ENCODE peak calls at places on chromosome 11, in eight cellular contexts. G is endothelial cell, W is fibroblast of mammary gland, S is OCI-LY7, N is IMR-90, E is right atrium auricular region, M is fibroblast of lung, P is cardiac fibroblast. R is an unnamed sample.

GRCh38 chr11:64560139-64560771 is 30.8 kb upstream of the SLC22A12 start:
- DNase-seq in E (no peak), M (no peak), P (no peak), W (no peak), S (no peak), G (no peak), N (no peak), R (no peak)

GRCh38 chr11:65637794-65638317 is at the start of gene SIPA1:
- DNase-seq in N (peak), P (peak), E (peak), G (peak), M (peak), S (peak), W (peak), R (peak)

GRCh38 chr11:38476808-38477565 is 1879.0 kb upstream of the RAG2 start:
- DNase-seq in W (no peak), M (peak), E (no peak), G (no peak), P (no peak), S (no peak), N (no peak), R (no peak)

GRCh38 chr11:93579187-93579773 is 36.1 kb upstream of the SMCO4 start:
- DNase-seq in E (no peak), N (no peak), G (no peak), W (peak), M (no peak), P (no peak), S (no peak), R (no peak)

GRCh38 chr11:47189100-47189834 is 3.0 kb upstream of the PACSIN3 start:
- DNase-seq in M (peak), N (peak), E (no peak), G (no peak), W (peak), S (no peak), P (peak), R (no peak)

GRCh38 chr11:100550910-100551309 is 136.2 kb upstream of the ARHGAP42 start:
- DNase-seq in S (no peak), P (no peak), M (no peak), G (no peak), W (no peak), E (no peak), N (no peak), R (no peak)

GRCh38 chr11:102599642-102600261 is 25.4 kb downstream of the MMP20 start:
- DNase-seq in N (peak), E (no peak), M (peak), S (no peak), W (peak), P (peak), G (no peak), R (peak)

GRCh38 chr11:124915541-124916369 is 3.3 kb upstream of the HEPN1 start:
- DNase-seq in W (peak), M (peak), E (no peak), G (no peak), N (peak), S (no peak), P (no peak), R (no peak)

GRCh38 chr11:17633987-17634775 is 85.2 kb upstream of the MYOD1 start:
- DNase-seq in E (no peak), G (no peak), W (no peak), M (no peak), S (no peak), N (no peak), P (no peak), R (no peak)

GRCh38 chr11:12285811-12286222 is 91.6 kb upstream of the PARVA start:
- DNase-seq in N (peak), M (peak), G (no peak), P (no peak), W (no peak), E (peak), S (no peak), R (no peak)

GRCh38 chr11:128669491-128669890 is 24.4 kb upstream of the FLI1 start:
- DNase-seq in P (peak), M (peak), S (no peak), G (no peak), E (no peak), N (peak), W (peak), R (no peak)

GRCh38 chr11:72227316-72228228 is 3.0 kb downstream of the INPPL1 start:
- DNase-seq in S (no peak), P (no peak), N (peak), W (peak), G (no peak), E (no peak), M (peak), R (peak)

GRCh38 chr11:108289699-108290098 is 66.8 kb downstream of the ATM start:
- DNase-seq in N (no peak), M (no peak), G (no peak), S (peak), P (no peak), W (no peak), E (no peak), R (no peak)

GRCh38 chr11:8028766-8029165 is 41.6 kb downstream of the EIF3F start:
- DNase-seq in W (no peak), P (no peak), M (no peak), N (no peak), E (peak), S (no peak), G (no peak), R (no peak)

GRCh38 chr11:7632211-7632610 is 41.1 kb downstream of the CYB5R2 start:
- DNase-seq in G (no peak), N (no peak), M (no peak), E (no peak), S (no peak), W (peak), P (no peak), R (no peak)

GRCh38 chr11:2515401-2516275 is 70.8 kb downstream of the KCNQ1 start:
- DNase-seq in W (no peak), P (no peak), M (no peak), S (no peak), N (no peak), E (peak), G (peak), R (no peak)

GRCh38 chr11:94134651-94135512 is 6.2 kb downstream of the PANX1 start:
- DNase-seq in P (peak), G (no peak), S (no peak), E (peak), W (peak), N (peak), M (peak), R (no peak)

GRCh38 chr11:33690290-33691050 is 10.2 kb downstream of the C11orf91 start:
- DNase-seq in G (no peak), M (peak), P (peak), N (peak), W (peak), S (no peak), E (peak), R (no peak)

GRCh38 chr11:58498464-58498863 is 9.4 kb downstream of the OR5B21 start:
- DNase-seq in E (no peak), W (no peak), N (no peak), S (peak), M (peak), G (no peak), P (no peak), R (no peak)

GRCh38 chr11:2912498-2912897 is 16.7 kb downstream of the PHLDA2 start:
- DNase-seq in N (peak), P (peak), E (no peak), M (peak), G (no peak), S (no peak), W (peak), R (no peak)

GRCh38 chr11:105673089-105673488 is 63.2 kb downstream of the GRIA4 start:
- DNase-seq in E (no peak), G (peak), P (peak), W (peak), N (peak), M (peak), S (peak), R (no peak)

GRCh38 chr11:2891291-2891690 is 5.7 kb upstream of the CDKN1C start:
- DNase-seq in P (no peak), M (no peak), S (no peak), N (no peak), G (no peak), W (no peak), E (no peak), R (no peak)

GRCh38 chr11:20363500-20364411 is at the start of gene HTATIP2:
- DNase-seq in E (peak), M (peak), N (peak), S (no peak), G (peak), P (peak), W (no peak), R (peak)

GRCh38 chr11:46112961-46113617 is 8.2 kb downstream of the PHF21A start:
- DNase-seq in P (peak), E (no peak), W (peak), S (peak), G (no peak), M (peak), N (peak), R (peak)

GRCh38 chr11:83033367-83033766 is 38.3 kb downstream of the RAB30 start:
- DNase-seq in E (no peak), N (no peak), W (no peak), M (no peak), P (no peak), G (no peak), S (no peak), R (no peak)

GRCh38 chr11:2672553-2673249 is 27.1 kb downstream of the KCNQ1OT1 start:
- DNase-seq in E (peak), P (no peak), M (no peak), W (no peak), G (no peak), N (no peak), S (no peak), R (no peak)

GRCh38 chr11:8809185-8809584 is 101.8 kb upstream of the AKIP1 start:
- DNase-seq in G (no peak), W (no peak), N (no peak), P (no peak), S (no peak), E (no peak), M (peak), R (no peak)

GRCh38 chr11:19827399-19828135 is 114.9 kb downstream of the NAV2 start:
- DNase-seq in P (no peak), G (no peak), S (peak), M (no peak), E (no peak), W (peak), N (no peak), R (no peak)

GRCh38 chr11:99370557-99371200 is 349.9 kb downstream of the CNTN5 start:
- DNase-seq in N (peak), E (no peak), P (peak), M (peak), W (peak), S (no peak), G (no peak), R (no peak)

GRCh38 chr11:7665473-7666291 is 7.6 kb downstream of the CYB5R2 start:
- DNase-seq in N (peak), G (peak), M (peak), W (peak), S (peak), E (peak), P (peak), R (peak)

GRCh38 chr11:3046641-3047040 is 10.6 kb downstream of the CARS1 start:
- DNase-seq in E (no peak), S (no peak), P (no peak), W (no peak), G (no peak), N (no peak), M (peak), R (no peak)

GRCh38 chr11:68992743-68993255 is 12.0 kb upstream of the MRGPRD start:
- DNase-seq in G (no peak), W (no peak), E (no peak), S (no peak), M (no peak), P (no peak), N (no peak), R (no peak)

GRCh38 chr11:130876100-130876499 is 40.2 kb downstream of the SNX19 start:
- DNase-seq in P (no peak), S (no peak), M (no peak), E (no peak), G (no peak), W (no peak), N (no peak), R (no peak)

GRCh38 chr11:116499396-116500001 is 273.3 kb downstream of the BUD13 start:
- DNase-seq in P (peak), E (peak), W (peak), S (peak), N (peak), G (peak), M (peak), R (peak)

GRCh38 chr11:24386551-24387404 is 110.1 kb upstream of the LUZP2 start:
- DNase-seq in P (peak), M (peak), N (peak), E (no peak), G (peak), S (no peak), W (peak), R (no peak)

GRCh38 chr11:125451400-125452124 is 44.5 kb downstream of the FEZ1 start:
- DNase-seq in S (no peak), G (peak), N (peak), M (peak), P (peak), E (peak), W (no peak), R (peak)

GRCh38 chr11:10591741-10592140 is 23.3 kb upstream of the LYVE1 start:
- DNase-seq in W (no peak), N (no peak), E (no peak), P (no peak), M (no peak), S (no peak), G (no peak), R (no peak)

GRCh38 chr11:57303990-57304579 is 20.7 kb downstream of the TNKS1BP1 start:
- DNase-seq in P (peak), N (no peak), M (peak), W (peak), S (no peak), E (no peak), G (no peak), R (no peak)

DNA sequence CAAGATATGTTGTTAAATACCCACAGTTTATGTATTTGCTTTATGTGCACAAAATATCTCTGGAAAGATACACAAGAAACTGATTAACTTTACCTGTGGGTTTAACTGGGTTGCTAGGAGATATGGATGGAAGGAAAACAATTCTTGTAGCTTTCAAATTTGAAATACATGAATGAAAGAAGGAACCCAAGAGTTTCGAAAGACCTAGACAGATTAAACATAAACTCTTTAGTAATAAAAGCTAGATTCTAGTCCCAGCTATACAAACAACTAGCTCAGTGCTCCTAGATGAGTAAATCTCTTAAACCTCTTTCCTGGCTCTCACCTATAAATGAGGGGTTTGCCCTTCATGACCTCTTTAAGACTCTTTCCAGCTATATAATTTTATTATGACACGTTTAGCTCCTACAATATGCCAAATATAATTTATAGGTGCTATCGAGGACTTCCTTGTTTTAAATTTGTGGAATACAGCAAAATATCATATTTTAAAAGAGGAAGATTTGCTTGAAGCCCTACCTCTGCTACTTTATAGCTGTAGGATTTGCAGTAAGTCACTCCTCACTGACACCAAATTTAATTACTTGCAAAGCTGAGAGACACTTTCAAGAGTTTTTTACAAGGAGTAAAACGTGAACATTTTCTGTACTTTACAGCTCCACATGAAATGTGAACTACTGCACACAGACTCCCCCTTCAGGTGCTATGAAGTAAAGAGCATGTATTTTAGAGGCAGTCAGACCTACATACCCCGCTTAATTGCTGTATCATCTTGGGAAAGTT is 50.7 kb downstream of the RRAS2 start:
- DNase-seq in S (peak), E (no peak), N (peak), M (peak), P (peak), G (no peak), W (peak), R (no peak)
- TF ChIP-seq CTCF in S (peak), E (peak), N (peak), M (peak), P (peak), G (peak), W (peak), R (peak)

GRCh38 chr11:70471254-70471653 is 72.9 kb downstream of the CTTN start:
- DNase-seq in M (no peak), E (no peak), P (peak), N (no peak), G (peak), W (peak), S (peak), R (peak)
- TF ChIP-seq CTCF in M (no peak), E (no peak), P (peak), N (peak), G (no peak), W (peak), S (peak), R (peak)

DNA sequence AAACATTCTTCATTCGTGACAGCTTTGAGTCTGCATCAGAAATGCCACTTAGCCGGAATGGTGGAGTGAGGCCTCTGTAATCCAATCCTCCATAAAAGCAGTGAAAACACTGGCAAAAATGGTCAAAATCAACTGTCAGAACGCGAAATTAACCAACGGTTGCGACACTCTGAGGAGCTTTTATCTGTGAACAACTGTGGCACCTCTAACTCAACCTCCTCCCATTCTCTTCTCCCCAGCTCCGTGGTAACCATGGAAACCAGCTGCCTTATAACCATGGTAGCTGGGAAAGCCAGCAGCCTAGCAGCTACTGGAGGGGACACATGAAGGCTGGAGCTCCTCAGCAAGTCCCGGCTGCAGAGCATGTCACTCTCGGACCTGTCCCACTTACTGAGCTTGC is 20.3 kb downstream of the AP2A2 start:
- DNase-seq in P (peak), G (no peak), W (no peak), E (no peak), S (no peak), N (no peak), M (peak), R (no peak)
- TF ChIP-seq CTCF in P (no peak), G (no peak), W (no peak), E (no peak), S (no peak), N (no peak), M (no peak), R (no peak)

DNA sequence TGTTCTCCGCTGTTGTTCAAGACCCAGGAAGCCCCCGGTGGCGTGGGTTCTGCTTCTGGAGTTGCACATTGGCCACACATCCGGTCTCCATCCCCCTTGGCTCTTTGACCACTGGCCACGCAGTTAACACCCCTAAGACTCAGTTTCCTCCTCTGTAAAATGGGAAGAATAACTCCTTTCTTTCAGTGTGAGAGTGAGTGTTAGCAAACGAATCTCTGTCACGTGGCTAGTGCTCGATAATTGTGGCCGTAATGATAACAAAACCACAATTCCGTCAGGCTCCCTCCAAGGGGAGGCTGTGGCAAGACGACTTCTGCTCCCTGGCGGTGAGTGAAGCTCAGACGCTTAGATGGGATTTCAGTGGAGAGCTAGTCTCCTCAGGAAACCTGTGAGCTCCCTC is 315.2 kb upstream of the B3GAT1 start:
- DNase-seq in W (no peak), M (no peak), P (no peak), N (no peak), E (no peak), S (no peak), G (no peak), R (no peak)
- TF ChIP-seq CTCF in W (no peak), M (no peak), P (no peak), N (no peak), E (no peak), S (no peak), G (no peak), R (no peak)

GRCh38 chr11:122755409-122755808 is 82.9 kb upstream of the CRTAM start:
- DNase-seq in E (no peak), G (no peak), N (no peak), S (no peak), P (peak), M (peak), W (no peak), R (no peak)

GRCh38 chr11:122755941-122756340 is 82.4 kb upstream of the CRTAM start:
- DNase-seq in S (no peak), W (no peak), G (no peak), M (no peak), E (no peak), P (no peak), N (no peak), R (no peak)

GRCh38 chr11:122757201-122757600 is 81.1 kb upstream of the CRTAM start:
- DNase-seq in E (no peak), G (no peak), M (no peak), W (no peak), P (no peak), S (no peak), N (no peak), R (no peak)

GRCh38 chr11:122754553-122755322 is 83.6 kb upstream of the CRTAM start:
- DNase-seq in W (no peak), S (peak), P (no peak), N (no peak), G (peak), E (no peak), M (no peak), R (peak)

GRCh38 chr11:122756417-122756816 is 81.9 kb upstream of the CRTAM start:
- DNase-seq in S (peak), E (peak), G (peak), N (no peak), W (no peak), M (no peak), P (no peak), R (peak)
- TF ChIP-seq CTCF in S (peak), E (no peak), G (no peak), N (no peak), W (no peak), M (no peak), P (peak), R (peak)

GRCh38 chr11:61609000-61609969 is 28.4 kb upstream of the SYT7 start:
- DNase-seq in P (no peak), E (no peak), W (no peak), S (no peak), N (no peak), G (no peak), M (no peak), R (no peak)

GRCh38 chr11:61610905-61611304 is 30.0 kb upstream of the SYT7 start:
- DNase-seq in P (no peak), M (no peak), W (no peak), S (no peak), G (no peak), E (no peak), N (no peak), R (no peak)

GRCh38 chr11:61607920-61608599 is 27.2 kb upstream of the SYT7 start:
- DNase-seq in S (no peak), P (no peak), W (no peak), N (no peak), G (no peak), M (no peak), E (no peak), R (no peak)

GRCh38 chr11:61609970-61610347 is 29.1 kb upstream of the SYT7 start:
- DNase-seq in E (no peak), S (peak), P (no peak), M (no peak), N (no peak), G (no peak), W (no peak), R (no peak)

DNA sequence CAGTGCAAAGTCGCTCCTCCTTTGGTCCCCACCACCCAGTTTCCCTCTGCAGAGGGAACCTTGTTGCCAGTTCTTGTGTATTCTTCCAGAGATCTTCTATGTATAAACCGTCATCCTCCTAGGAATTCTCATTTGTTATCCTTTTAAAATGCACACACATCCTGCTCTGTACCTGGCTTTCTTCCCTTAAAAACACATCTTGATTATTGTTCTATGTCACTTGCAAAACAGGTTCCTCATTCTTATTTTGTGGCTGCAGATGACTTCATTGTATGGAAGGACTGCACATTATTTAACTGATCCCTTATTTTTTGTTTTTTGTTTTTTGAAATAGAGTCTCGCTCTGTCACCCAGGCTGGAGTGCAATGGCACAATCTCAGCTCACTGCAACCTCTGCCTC is 26.6 kb upstream of the SYT7 start:
- DNase-seq in P (no peak), S (no peak), W (no peak), N (peak), M (no peak), G (no peak), E (no peak), R (no peak)
- TF ChIP-seq CTCF in P (no peak), S (no peak), W (no peak), N (no peak), M (no peak), G (no peak), E (no peak), R (no peak)